ENCODE peak calls at places on chromosome 4, in ten cellular contexts. One of them, this sample, is unnamed.

GRCh38 chr4:108830509-108831244 is 67.8 kb upstream of the ETNPPL start:
- DNase-seq in GM10248: no peak
- DNase-seq in neural crest cell: no peak
- DNase-seq in endothelial cell: no peak
- DNase-seq in IMR-90: peak; percentile 13
- DNase-seq in progenitor cell of endocrine pancreas: no peak
- DNase-seq in AG04450: no peak
- DNase-seq in activated CD8-positive, alpha-beta T cell treated with anti-CD3 and anti-CD28 coated beads for 36 hours: peak; percentile 36
- DNase-seq in heart right ventricle: peak; percentile 39
- DNase-seq in upper lobe of right lung: peak; percentile 81
- DNase-seq in this sample: no peak

GRCh38 chr4:125070869-125071268 is 243.9 kb upstream of the FAT4 start:
- DNase-seq in GM10248: no peak
- DNase-seq in neural crest cell: no peak
- DNase-seq in endothelial cell: no peak
- DNase-seq in IMR-90: no peak
- DNase-seq in progenitor cell of endocrine pancreas: no peak
- DNase-seq in AG04450: no peak
- DNase-seq in activated CD8-positive, alpha-beta T cell treated with anti-CD3 and anti-CD28 coated beads for 36 hours: no peak
- DNase-seq in heart right ventricle: no peak
- DNase-seq in upper lobe of right lung: no peak
- DNase-seq in this sample: no peak

GRCh38 chr4:28015996-28016395 is 1155.4 kb downstream of the STIM2 start:
- DNase-seq in GM10248: no peak
- DNase-seq in neural crest cell: no peak
- DNase-seq in endothelial cell: no peak
- DNase-seq in IMR-90: no peak
- DNase-seq in progenitor cell of endocrine pancreas: no peak
- DNase-seq in AG04450: no peak
- DNase-seq in activated CD8-positive, alpha-beta T cell treated with anti-CD3 and anti-CD28 coated beads for 36 hours: no peak
- DNase-seq in heart right ventricle: no peak
- DNase-seq in upper lobe of right lung: no peak
- DNase-seq in this sample: no peak

GRCh38 chr4:151296227-151296626 is 19.3 kb downstream of the PRSS48 start:
- DNase-seq in GM10248: no peak
- DNase-seq in neural crest cell: no peak
- DNase-seq in endothelial cell: no peak
- DNase-seq in IMR-90: no peak
- DNase-seq in progenitor cell of endocrine pancreas: no peak
- DNase-seq in AG04450: no peak
- DNase-seq in activated CD8-positive, alpha-beta T cell treated with anti-CD3 and anti-CD28 coated beads for 36 hours: no peak
- DNase-seq in heart right ventricle: no peak
- DNase-seq in upper lobe of right lung: no peak
- DNase-seq in this sample: no peak

GRCh38 chr4:130031858-130032257 is 935.9 kb downstream of the C4orf33 start:
- DNase-seq in GM10248: no peak
- DNase-seq in neural crest cell: no peak
- DNase-seq in endothelial cell: no peak
- DNase-seq in IMR-90: no peak
- DNase-seq in progenitor cell of endocrine pancreas: no peak
- DNase-seq in AG04450: no peak
- DNase-seq in activated CD8-positive, alpha-beta T cell treated with anti-CD3 and anti-CD28 coated beads for 36 hours: no peak
- DNase-seq in heart right ventricle: no peak
- DNase-seq in upper lobe of right lung: no peak
- DNase-seq in this sample: no peak

GRCh38 chr4:127809173-127809800 is 27.2 kb downstream of the HSPA4L start:
- DNase-seq in GM10248: no peak
- DNase-seq in neural crest cell: no peak
- DNase-seq in endothelial cell: peak; percentile 5
- DNase-seq in IMR-90: peak; percentile 29
- DNase-seq in progenitor cell of endocrine pancreas: no peak
- DNase-seq in AG04450: no peak
- DNase-seq in activated CD8-positive, alpha-beta T cell treated with anti-CD3 and anti-CD28 coated beads for 36 hours: no peak
- DNase-seq in heart right ventricle: no peak
- DNase-seq in upper lobe of right lung: no peak
- DNase-seq in this sample: peak; percentile 13

GRCh38 chr4:1464581-1465171 is 58.4 kb upstream of the NKX1-1 start:
- DNase-seq in GM10248: no peak
- DNase-seq in neural crest cell: no peak
- DNase-seq in endothelial cell: no peak
- DNase-seq in IMR-90: no peak
- DNase-seq in progenitor cell of endocrine pancreas: no peak
- DNase-seq in AG04450: no peak
- DNase-seq in activated CD8-positive, alpha-beta T cell treated with anti-CD3 and anti-CD28 coated beads for 36 hours: no peak
- DNase-seq in heart right ventricle: no peak
- DNase-seq in upper lobe of right lung: peak; percentile 51
- DNase-seq in this sample: no peak

GRCh38 chr4:74640111-74640903 is 154.0 kb downstream of the BTC start:
- DNase-seq in GM10248: no peak
- DNase-seq in neural crest cell: no peak
- DNase-seq in endothelial cell: no peak
- DNase-seq in IMR-90: peak; percentile 92
- DNase-seq in progenitor cell of endocrine pancreas: no peak
- DNase-seq in AG04450: peak; percentile 86
- DNase-seq in activated CD8-positive, alpha-beta T cell treated with anti-CD3 and anti-CD28 coated beads for 36 hours: no peak
- DNase-seq in heart right ventricle: no peak
- DNase-seq in upper lobe of right lung: no peak
- DNase-seq in this sample: peak; percentile 25

GRCh38 chr4:133865606-133866327 is 335.8 kb downstream of the PABPC4L start:
- DNase-seq in GM10248: no peak
- DNase-seq in neural crest cell: no peak
- DNase-seq in endothelial cell: no peak
- DNase-seq in IMR-90: peak; percentile 99
- DNase-seq in progenitor cell of endocrine pancreas: no peak
- DNase-seq in AG04450: peak; percentile 91
- DNase-seq in activated CD8-positive, alpha-beta T cell treated with anti-CD3 and anti-CD28 coated beads for 36 hours: no peak
- DNase-seq in heart right ventricle: no peak
- DNase-seq in upper lobe of right lung: no peak
- DNase-seq in this sample: peak; percentile 71

GRCh38 chr4:113617195-113617594 is 144.3 kb downstream of the CAMK2D start:
- DNase-seq in GM10248: no peak
- DNase-seq in neural crest cell: no peak
- DNase-seq in endothelial cell: no peak
- DNase-seq in IMR-90: no peak
- DNase-seq in progenitor cell of endocrine pancreas: no peak
- DNase-seq in AG04450: no peak
- DNase-seq in activated CD8-positive, alpha-beta T cell treated with anti-CD3 and anti-CD28 coated beads for 36 hours: no peak
- DNase-seq in heart right ventricle: no peak
- DNase-seq in upper lobe of right lung: no peak
- DNase-seq in this sample: no peak

GRCh38 chr4:139108567-139109128 is 68.4 kb downstream of the ELF2 start:
- DNase-seq in GM10248: no peak
- DNase-seq in neural crest cell: no peak
- DNase-seq in endothelial cell: no peak
- DNase-seq in IMR-90: no peak
- DNase-seq in progenitor cell of endocrine pancreas: no peak
- DNase-seq in AG04450: no peak
- DNase-seq in activated CD8-positive, alpha-beta T cell treated with anti-CD3 and anti-CD28 coated beads for 36 hours: no peak
- DNase-seq in heart right ventricle: no peak
- DNase-seq in upper lobe of right lung: no peak
- DNase-seq in this sample: no peak

GRCh38 chr4:153234923-153235322 is 30.7 kb downstream of the TRIM2 start:
- DNase-seq in GM10248: no peak
- DNase-seq in neural crest cell: no peak
- DNase-seq in endothelial cell: no peak
- DNase-seq in IMR-90: peak; percentile 57
- DNase-seq in progenitor cell of endocrine pancreas: no peak
- DNase-seq in AG04450: no peak
- DNase-seq in activated CD8-positive, alpha-beta T cell treated with anti-CD3 and anti-CD28 coated beads for 36 hours: no peak
- DNase-seq in heart right ventricle: no peak
- DNase-seq in upper lobe of right lung: no peak
- DNase-seq in this sample: peak; percentile 58

GRCh38 chr4:10403633-10404445 is 53.4 kb downstream of the ZNF518B start:
- DNase-seq in GM10248: peak; percentile 18
- DNase-seq in neural crest cell: peak; percentile 12
- DNase-seq in endothelial cell: peak; percentile 35
- DNase-seq in IMR-90: peak; percentile 30
- DNase-seq in progenitor cell of endocrine pancreas: no peak
- DNase-seq in AG04450: no peak
- DNase-seq in activated CD8-positive, alpha-beta T cell treated with anti-CD3 and anti-CD28 coated beads for 36 hours: peak; percentile 17
- DNase-seq in heart right ventricle: no peak
- DNase-seq in upper lobe of right lung: no peak
- DNase-seq in this sample: peak; percentile 56

GRCh38 chr4:126890383-126890782 is 742.4 kb upstream of the INTU start:
- DNase-seq in GM10248: no peak
- DNase-seq in neural crest cell: no peak
- DNase-seq in endothelial cell: no peak
- DNase-seq in IMR-90: peak; percentile 66
- DNase-seq in progenitor cell of endocrine pancreas: no peak
- DNase-seq in AG04450: no peak
- DNase-seq in activated CD8-positive, alpha-beta T cell treated with anti-CD3 and anti-CD28 coated beads for 36 hours: no peak
- DNase-seq in heart right ventricle: no peak
- DNase-seq in upper lobe of right lung: no peak
- DNase-seq in this sample: no peak

GRCh38 chr4:105474110-105474518 is 252 bp upstream of the PPA2 start:
- DNase-seq in GM10248: no peak
- DNase-seq in neural crest cell: peak; percentile 82
- DNase-seq in endothelial cell: peak; percentile 94
- DNase-seq in IMR-90: peak; percentile 77
- DNase-seq in progenitor cell of endocrine pancreas: no peak
- DNase-seq in AG04450: peak; percentile 45
- DNase-seq in activated CD8-positive, alpha-beta T cell treated with anti-CD3 and anti-CD28 coated beads for 36 hours: no peak
- DNase-seq in heart right ventricle: peak; percentile 90
- DNase-seq in upper lobe of right lung: peak; percentile 95
- DNase-seq in this sample: peak; percentile 81

GRCh38 chr4:134216436-134216835 is 14.8 kb upstream of the PABPC4L start:
- DNase-seq in GM10248: no peak
- DNase-seq in neural crest cell: no peak
- DNase-seq in endothelial cell: no peak
- DNase-seq in IMR-90: peak; percentile 20
- DNase-seq in progenitor cell of endocrine pancreas: no peak
- DNase-seq in AG04450: no peak
- DNase-seq in activated CD8-positive, alpha-beta T cell treated with anti-CD3 and anti-CD28 coated beads for 36 hours: no peak
- DNase-seq in heart right ventricle: no peak
- DNase-seq in upper lobe of right lung: no peak
- DNase-seq in this sample: peak; percentile 45

DNA sequence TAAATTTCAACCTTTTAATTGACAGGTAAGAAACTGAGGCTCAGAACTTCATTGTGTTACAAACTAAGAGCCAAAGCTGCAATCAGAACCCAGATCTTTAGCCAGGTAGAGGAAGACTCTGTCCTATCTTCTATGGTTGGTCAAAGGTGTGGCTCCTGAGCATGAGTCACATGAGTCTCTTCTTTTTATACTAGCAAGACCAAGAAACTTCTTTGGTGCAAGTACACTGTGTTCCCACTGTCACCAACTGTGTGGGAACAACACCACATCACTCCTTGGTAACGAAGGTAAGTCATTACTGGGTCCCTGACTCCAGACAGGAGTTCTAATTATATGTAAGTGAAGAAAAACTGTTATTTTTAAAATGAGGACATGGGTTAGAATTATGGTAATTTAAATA is 290.1 kb downstream of the INPP4B start:
- DNase-seq in GM10248: no peak
- DNase-seq in neural crest cell: no peak
- DNase-seq in endothelial cell: no peak
- DNase-seq in IMR-90: no peak
- DNase-seq in progenitor cell of endocrine pancreas: no peak
- DNase-seq in AG04450: no peak
- DNase-seq in activated CD8-positive, alpha-beta T cell treated with anti-CD3 and anti-CD28 coated beads for 36 hours: no peak
- DNase-seq in heart right ventricle: no peak
- DNase-seq in upper lobe of right lung: no peak
- DNase-seq in this sample: no peak
- TF ChIP-seq CTCF in GM10248: no peak
- TF ChIP-seq CTCF in neural crest cell: no peak
- TF ChIP-seq CTCF in endothelial cell: no peak
- TF ChIP-seq CTCF in IMR-90: no peak
- TF ChIP-seq CTCF in progenitor cell of endocrine pancreas: no peak
- TF ChIP-seq CTCF in AG04450: no peak
- TF ChIP-seq CTCF in activated CD8-positive, alpha-beta T cell treated with anti-CD3 and anti-CD28 coated beads for 36 hours: no peak
- TF ChIP-seq CTCF in heart right ventricle: no peak
- TF ChIP-seq CTCF in upper lobe of right lung: no peak
- TF ChIP-seq CTCF in this sample: no peak

DNA sequence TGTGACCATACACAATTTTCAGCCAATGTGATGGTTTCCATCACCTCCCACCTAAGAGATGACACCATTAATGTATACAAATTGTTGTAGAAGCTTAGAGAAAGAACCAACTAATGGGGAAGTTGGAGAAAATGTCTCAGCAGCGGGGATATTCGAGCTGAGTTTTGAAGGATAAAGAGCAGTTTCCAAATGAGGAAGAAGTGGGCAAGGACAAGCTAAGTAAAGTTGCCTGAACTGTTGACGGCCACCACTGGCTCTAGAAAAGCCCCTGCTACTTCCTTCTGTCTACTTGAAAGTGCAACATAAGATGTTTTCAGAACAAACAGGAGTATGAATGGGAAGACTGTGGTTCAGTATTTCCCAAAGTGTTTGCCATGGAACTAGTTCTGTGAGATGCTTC is 92.0 kb downstream of the CHRNA9 start:
- DNase-seq in GM10248: no peak
- DNase-seq in neural crest cell: no peak
- DNase-seq in endothelial cell: no peak
- DNase-seq in IMR-90: no peak
- DNase-seq in progenitor cell of endocrine pancreas: no peak
- DNase-seq in AG04450: no peak
- DNase-seq in activated CD8-positive, alpha-beta T cell treated with anti-CD3 and anti-CD28 coated beads for 36 hours: no peak
- DNase-seq in heart right ventricle: no peak
- DNase-seq in upper lobe of right lung: no peak
- DNase-seq in this sample: no peak
- TF ChIP-seq CTCF in GM10248: no peak
- TF ChIP-seq CTCF in neural crest cell: no peak
- TF ChIP-seq CTCF in endothelial cell: no peak
- TF ChIP-seq CTCF in IMR-90: no peak
- TF ChIP-seq CTCF in progenitor cell of endocrine pancreas: no peak
- TF ChIP-seq CTCF in AG04450: no peak
- TF ChIP-seq CTCF in activated CD8-positive, alpha-beta T cell treated with anti-CD3 and anti-CD28 coated beads for 36 hours: no peak
- TF ChIP-seq CTCF in heart right ventricle: no peak
- TF ChIP-seq CTCF in upper lobe of right lung: no peak
- TF ChIP-seq CTCF in this sample: no peak

DNA sequence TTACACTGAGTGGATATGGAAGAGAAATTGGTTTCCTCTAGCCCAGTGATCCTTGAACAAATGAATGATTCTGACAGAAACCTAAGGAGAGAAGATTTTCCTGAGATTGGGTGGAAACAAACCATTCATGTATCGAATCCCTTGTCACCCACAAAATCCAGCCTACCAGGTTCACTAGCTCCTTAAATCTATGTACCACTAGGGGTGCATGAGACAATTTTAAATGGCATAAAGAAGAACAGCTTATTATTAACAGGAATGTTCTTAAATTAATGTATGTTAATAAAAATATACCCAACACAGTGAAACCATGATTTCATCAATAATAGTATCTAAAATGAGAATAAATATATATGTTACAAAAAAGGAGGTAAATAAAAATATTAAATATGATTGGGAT is 118.4 kb upstream of the LNX1 start:
- DNase-seq in GM10248: no peak
- DNase-seq in neural crest cell: no peak
- DNase-seq in endothelial cell: no peak
- DNase-seq in IMR-90: no peak
- DNase-seq in progenitor cell of endocrine pancreas: no peak
- DNase-seq in AG04450: no peak
- DNase-seq in activated CD8-positive, alpha-beta T cell treated with anti-CD3 and anti-CD28 coated beads for 36 hours: no peak
- DNase-seq in heart right ventricle: no peak
- DNase-seq in upper lobe of right lung: no peak
- DNase-seq in this sample: no peak
- TF ChIP-seq CTCF in GM10248: no peak
- TF ChIP-seq CTCF in neural crest cell: no peak
- TF ChIP-seq CTCF in endothelial cell: no peak
- TF ChIP-seq CTCF in IMR-90: peak; percentile 7
- TF ChIP-seq CTCF in progenitor cell of endocrine pancreas: peak; percentile 24
- TF ChIP-seq CTCF in AG04450: peak; percentile 39
- TF ChIP-seq CTCF in activated CD8-positive, alpha-beta T cell treated with anti-CD3 and anti-CD28 coated beads for 36 hours: no peak
- TF ChIP-seq CTCF in heart right ventricle: no peak
- TF ChIP-seq CTCF in upper lobe of right lung: no peak
- TF ChIP-seq CTCF in this sample: peak; percentile 25

GRCh38 chr4:26192921-26193894 is 127.6 kb upstream of the RBPJ start:
- DNase-seq in GM10248: peak; percentile 59
- DNase-seq in neural crest cell: no peak
- DNase-seq in endothelial cell: no peak
- DNase-seq in IMR-90: no peak
- DNase-seq in progenitor cell of endocrine pancreas: no peak
- DNase-seq in AG04450: no peak
- DNase-seq in activated CD8-positive, alpha-beta T cell treated with anti-CD3 and anti-CD28 coated beads for 36 hours: peak; percentile 49
- DNase-seq in heart right ventricle: no peak
- DNase-seq in upper lobe of right lung: no peak
- DNase-seq in this sample: peak; percentile 27
- TF ChIP-seq CTCF in GM10248: no peak
- TF ChIP-seq CTCF in neural crest cell: no peak
- TF ChIP-seq CTCF in endothelial cell: no peak
- TF ChIP-seq CTCF in IMR-90: no peak
- TF ChIP-seq CTCF in progenitor cell of endocrine pancreas: no peak
- TF ChIP-seq CTCF in AG04450: no peak
- TF ChIP-seq CTCF in activated CD8-positive, alpha-beta T cell treated with anti-CD3 and anti-CD28 coated beads for 36 hours: no peak
- TF ChIP-seq CTCF in heart right ventricle: no peak
- TF ChIP-seq CTCF in upper lobe of right lung: no peak
- TF ChIP-seq CTCF in this sample: peak; percentile 11